ENCODE peak calls at places on chromosomes 2 and 18, in nine cellular contexts. P, N, V, X, W, K, L, F and E are unnamed samples.

GRCh38 chr2:54522624-54523281 is 66.6 kb downstream of the SPTBN1 start:
- DNase-seq in P (peak), N (peak), V (peak), X (peak), W (peak), K (no peak), L (peak), F (peak), E (peak)

GRCh38 chr2:216066255-216066654 is 15.4 kb downstream of the PECR start:
- DNase-seq in P (no peak), N (peak), V (peak), X (no peak), W (no peak), K (no peak), L (no peak), F (no peak), E (no peak)

GRCh38 chr2:229780856-229781773 is 66.8 kb upstream of the DNER start:
- DNase-seq in P (no peak), N (peak), V (peak), X (no peak), W (peak), K (no peak), L (no peak), F (peak), E (no peak)

GRCh38 chr2:234867882-234868285 is 83.9 kb upstream of the SH3BP4 start:
- DNase-seq in P (no peak), N (no peak), V (no peak), X (no peak), W (no peak), K (no peak), L (no peak), F (no peak), E (no peak)

GRCh38 chr2:60097298-60097697 is 456.2 kb downstream of the BCL11A start:
- DNase-seq in P (no peak), N (no peak), V (no peak), X (no peak), W (no peak), K (no peak), L (no peak), F (no peak), E (no peak)

GRCh38 chr2:524442-524841 is 152.8 kb downstream of the TMEM18 start:
- DNase-seq in P (no peak), N (no peak), V (peak), X (no peak), W (no peak), K (no peak), L (no peak), F (no peak), E (peak)

GRCh38 chr2:69291004-69291650 is 95.9 kb downstream of the GFPT1 start:
- DNase-seq in P (no peak), N (peak), V (peak), X (no peak), W (no peak), K (no peak), L (no peak), F (no peak), E (peak)

GRCh38 chr18:69941183-69941582 is 6.5 kb downstream of the CD226 start:
- DNase-seq in P (no peak), N (no peak), V (no peak), X (no peak), W (no peak), K (no peak), L (no peak), F (no peak), E (no peak)

GRCh38 chr2:124623560-124623959 is 598.5 kb downstream of the CNTNAP5 start:
- DNase-seq in P (no peak), N (no peak), V (no peak), X (no peak), W (no peak), K (no peak), L (no peak), F (no peak), E (no peak)

GRCh38 chr2:190540048-190540447 is 5.5 kb upstream of the NEMP2 start:
- DNase-seq in P (no peak), N (no peak), V (no peak), X (no peak), W (no peak), K (no peak), L (no peak), F (no peak), E (no peak)

GRCh38 chr2:1132328-1132964 is 181.8 kb downstream of the SNTG2 start:
- DNase-seq in P (no peak), N (no peak), V (no peak), X (no peak), W (no peak), K (no peak), L (no peak), F (no peak), E (no peak)